ENCODE peak calls at places on chromosomes 4 and X, in four cellular contexts. W is mucosa of descending colon, O is IMR-90, C is tibial artery. B is an unnamed sample.

GRCh38 chr4:57966987-57967760 is 857.0 kb upstream of the IGFBP7 start:
- DNase-seq in C (no peak), W (no peak), O (no peak), B (no peak)

GRCh38 chr4:173696551-173696950 is 166.5 kb upstream of the HAND2 start:
- DNase-seq in C (no peak), O (no peak), W (no peak), B (no peak)

GRCh38 chrX:129781134-129782014 is 1.6 kb downstream of the SASH3 start:
- DNase-seq in W (peak; percentile 40), C (peak; percentile 34), O (no peak), B (peak; percentile 46)

GRCh38 chr4:153486281-153487151 is 20.4 kb downstream of the TMEM131L start:
- DNase-seq in W (no peak), O (peak; percentile 91), C (no peak), B (peak; percentile 33)

GRCh38 chr4:24915121-24915922 is 2.5 kb upstream of the CCDC149 start:
- DNase-seq in W (peak; percentile 23), O (no peak), C (no peak), B (no peak)

GRCh38 chr4:90099795-90100194 is 27.4 kb upstream of the CCSER1 start:
- DNase-seq in C (no peak), O (no peak), W (peak; percentile 1), B (no peak)

GRCh38 chr4:124525524-124525923 is 187.0 kb downstream of the ANKRD50 start:
- DNase-seq in C (no peak), W (no peak), O (no peak), B (no peak)

GRCh38 chrX:140815868-140816267 is 106.3 kb downstream of the LINC00632 start:
- DNase-seq in O (peak; percentile 10), C (no peak), W (no peak), B (no peak)

GRCh38 chrX:68121371-68121770 is 311.9 kb downstream of the OPHN1 start:
- DNase-seq in C (no peak), O (no peak), W (no peak), B (no peak)

GRCh38 chr4:177596035-177596434 is 153.8 kb upstream of the AGA start:
- DNase-seq in O (peak; percentile 85), C (no peak), W (no peak), B (no peak)

GRCh38 chrX:4841216-4841745 is 1127.8 kb upstream of the PRKX start:
- DNase-seq in O (no peak), W (no peak), C (no peak), B (no peak)

GRCh38 chr4:87575408-87575807 is 32.9 kb upstream of the DSPP start:
- DNase-seq in O (no peak), W (no peak), C (no peak), B (no peak)

GRCh38 chr4:129246850-129247542 is 151.0 kb downstream of the C4orf33 start:
- DNase-seq in O (no peak), C (no peak), W (peak; percentile 12), B (no peak)

GRCh38 chrX:9183481-9183880 is 149.6 kb upstream of the FAM9B start:
- DNase-seq in C (no peak), O (no peak), W (no peak), B (no peak)

GRCh38 chr4:35125995-35126712 is 1118.2 kb downstream of the ARAP2 start:
- DNase-seq in W (no peak), O (no peak), C (no peak), B (no peak)

GRCh38 chrX:94365736-94366135 is 691.7 kb downstream of the FAM133A start:
- DNase-seq in C (no peak), O (no peak), W (no peak), B (no peak)

GRCh38 chr4:125045311-125045710 is 269.4 kb upstream of the FAT4 start:
- DNase-seq in O (no peak), C (no peak), W (no peak), B (no peak)

GRCh38 chr4:172850838-172851237 is 317.8 kb upstream of the GALNT7 start:
- DNase-seq in W (no peak), C (no peak), O (peak; percentile 95), B (no peak)

GRCh38 chrX:37786666-37787337 is 6.9 kb downstream of the CYBB start:
- DNase-seq in O (no peak), W (no peak), C (no peak), B (no peak)

GRCh38 chr4:112142152-112142551 is 3.1 kb upstream of the FAM241A start:
- DNase-seq in C (no peak), W (no peak), O (no peak), B (no peak)

GRCh38 chr4:109721033-109721432 is 8.8 kb downstream of the PLA2G12A start:
- DNase-seq in W (no peak), C (no peak), O (peak; percentile 70), B (no peak)

GRCh38 chrX:13093489-13094140 is 49.2 kb upstream of the FAM9C start:
- DNase-seq in O (no peak), C (no peak), W (no peak), B (no peak)

GRCh38 chr4:141705048-141705746 is 68.8 kb downstream of the IL15 start:
- DNase-seq in O (no peak), W (no peak), C (no peak), B (no peak)

GRCh38 chr4:3219761-3220481 is 29.0 kb upstream of the MSANTD1 start:
- DNase-seq in O (no peak), C (no peak), W (no peak), B (no peak)

GRCh38 chrX:69065451-69065850 is 99.8 kb downstream of the PJA1 start:
- DNase-seq in C (no peak), O (peak; percentile 50), W (no peak), B (no peak)

GRCh38 chrX:42615161-42615563 is 162.8 kb downstream of the PPP1R2C start:
- DNase-seq in O (no peak), W (peak; percentile 78), C (no peak), B (no peak)

GRCh38 chrX:152810403-152810802 is 20.2 kb downstream of the CETN2 start:
- DNase-seq in W (no peak), O (no peak), C (no peak), B (no peak)

GRCh38 chr4:80078361-80079092 is 5.5 kb upstream of the ANTXR2 start:
- DNase-seq in W (no peak), O (no peak), C (no peak), B (no peak)

GRCh38 chrX:21656587-21657317 is 1.4 kb downstream of the KLHL34 start:
- DNase-seq in C (no peak), W (no peak), O (no peak), B (no peak)

GRCh38 chrX:154046262-154046771 is 26.6 kb upstream of the IRAK1 start:
- DNase-seq in C (peak; percentile 60), W (peak; percentile 16), O (peak; percentile 86), B (no peak)

GRCh38 chr4:8493484-8493883 is 52.9 kb downstream of the TRMT44 start:
- DNase-seq in W (no peak), O (no peak), C (no peak), B (no peak)

GRCh38 chr4:37767546-37767945 is 58.9 kb upstream of the PGM2 start:
- DNase-seq in C (peak; percentile 76), W (peak; percentile 64), O (peak; percentile 44), B (peak; percentile 72)

GRCh38 chr4:68152411-68152810 is 22.7 kb upstream of the TMPRSS11F start:
- DNase-seq in O (no peak), W (no peak), C (no peak), B (no peak)

GRCh38 chr4:121952290-121952689 is 430 bp upstream of the TRPC3 start:
- DNase-seq in W (no peak), O (no peak), C (no peak), B (no peak)
- H3K4me3 ChIP-seq in W (no peak overlapping the region), O (peak overlapping the region; percentile 76), C (peak overlapping the region; percentile 76), B (no peak overlapping the region)

GRCh38 chr4:182404371-182404770 is 161.2 kb downstream of the TENM3 start:
- DNase-seq in O (no peak), C (no peak), W (no peak), B (no peak)

GRCh38 chr4:182405087-182405486 is 161.9 kb downstream of the TENM3 start:
- DNase-seq in W (no peak), O (no peak), C (no peak), B (no peak)

GRCh38 chr4:182400754-182401153 is 157.6 kb downstream of the TENM3 start:
- DNase-seq in W (no peak), O (no peak), C (no peak), B (no peak)
- H3K4me1 ChIP-seq in W (no peaks in the 10 kb centered on the region), O (no peaks in the 10 kb centered on the region), C (no peaks in the 10 kb centered on the region), B (peaks cover 1% of the 10 kb centered on the region)

GRCh38 chrX:49191033-49191871 is 5.1 kb upstream of the PRICKLE3 start:
- DNase-seq in O (peak; percentile 100), W (peak; percentile 89), C (peak; percentile 95), B (peak; percentile 94)
- H3K4me3 ChIP-seq in O (peak overlapping the region; percentile 64), W (peak overlapping the region; percentile 26), C (peak overlapping the region; percentile 71), B (peak overlapping the region; percentile 63)

DNA sequence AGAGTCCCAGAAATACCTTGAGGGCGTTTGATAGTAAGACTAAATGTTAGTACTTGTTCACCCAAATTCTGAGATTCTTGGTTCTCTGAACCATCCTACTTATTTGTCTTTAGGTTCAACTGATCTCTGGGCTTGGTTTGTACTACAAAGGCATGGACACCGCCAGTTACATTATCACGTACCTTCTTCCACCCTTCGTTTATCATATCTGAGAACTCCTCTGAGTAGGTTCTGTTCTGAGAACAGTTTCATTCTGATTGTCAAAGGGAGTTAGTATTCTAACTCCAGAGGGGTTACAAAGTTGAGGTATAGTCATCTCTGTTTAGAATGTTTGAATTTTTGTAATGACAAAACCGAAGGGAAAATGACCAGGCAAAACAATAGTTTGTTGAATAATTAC is 19.3 kb downstream of the ZFX start:
- DNase-seq in O (no peak), W (no peak), C (no peak), B (no peak)
- H3K4me1 ChIP-seq in O (peaks cover 15% of the 10 kb centered on the region), W (peaks cover 8% of the 10 kb centered on the region), C (no peaks in the 10 kb centered on the region), B (peaks cover 2% of the 10 kb centered on the region)

GRCh38 chr4:56530269-56531148 is 24.9 kb downstream of the ARL9 start:
- DNase-seq in W (peak; percentile 84), C (peak; percentile 88), O (peak; percentile 64), B (peak; percentile 85)
- H3K4me3 ChIP-seq in W (no peak overlapping the region), C (peak overlapping the region; percentile 61), O (peak overlapping the region; percentile 59), B (peak overlapping the region; percentile 13)

DNA sequence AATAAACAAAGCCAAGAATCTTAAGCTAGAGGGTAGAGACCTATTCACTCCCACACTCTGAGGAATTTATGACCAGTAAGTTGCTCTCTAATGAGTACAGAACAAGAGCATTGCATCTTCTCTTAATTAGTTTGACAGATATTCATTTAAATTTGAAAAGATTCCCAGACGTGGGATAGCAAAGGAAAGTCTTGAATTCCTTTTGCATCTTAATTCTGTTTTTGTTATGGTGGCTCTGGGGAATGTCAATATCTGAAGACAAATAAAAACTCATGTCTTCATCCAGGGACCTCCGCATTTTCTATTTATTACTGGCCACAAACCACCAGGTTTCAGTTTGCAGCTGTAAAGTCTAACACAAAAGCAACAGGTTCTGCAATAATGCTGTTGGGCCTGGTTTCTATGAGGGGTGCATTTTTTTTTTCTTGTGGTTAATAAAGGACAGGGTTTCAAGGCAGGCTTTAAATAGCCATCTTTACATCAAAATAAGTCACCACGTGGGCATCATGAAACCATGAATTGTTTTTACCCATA is 172.3 kb downstream of the SHROOM3 start:
- DNase-seq in W (no peak), C (no peak), O (peak; percentile 47), B (no peak)
- H3K4me1 ChIP-seq in W (peaks cover 52% of the 10 kb centered on the region), C (peaks cover 70% of the 10 kb centered on the region), O (peaks cover 13% of the 10 kb centered on the region), B (peaks cover 18% of the 10 kb centered on the region)

B was measured in lung.